ENCODE peak calls at places on chromosomes 13 and 19, in ten cellular contexts. W is substantia nigra; Q is adrenal gland; V is stimulated activated CD8-positive, alpha-beta memory T cell treated with anti-CD3 and anti-CD28 coated beads, Interleukin-7, amount 100 ng/mL, for 1 hour; C is stimulated activated CD4-positive, alpha-beta T cell treated with anti-CD3 and anti-CD28 coated beads, Interleukin-1b, Interleukin-23, amount 100 ng/mL, for 24 hours; S is NAMALWA; U is NCI-H1092; D is MV-4-11; P is right atrium auricular region; Z is NCI-H748 treated with DMSO at 0.1 percent for 48 hours. R is an unnamed sample.

GRCh38 chr13:100131863-100132574 is 43.1 kb downstream of the PCCA start:
- DNase-seq in W (no peak), Q (no peak), V (no peak), C (peak), S (no peak), U (no peak), D (peak), P (no peak), Z (no peak), R (no peak)

GRCh38 chr19:30593358-30593757 is 221.2 kb downstream of the ZNF536 start:
- DNase-seq in W (no peak), Q (no peak), V (no peak), C (no peak), S (no peak), U (no peak), D (peak), P (peak), Z (no peak), R (no peak)

GRCh38 chr19:53294786-53295441 is 27.4 kb upstream of the VN1R4 start:
- DNase-seq in W (no peak), Q (no peak), V (no peak), C (no peak), S (no peak), U (no peak), D (no peak), P (no peak), Z (no peak), R (no peak)

GRCh38 chr19:53960886-53961285 is 1.9 kb upstream of the CACNG8 start:
- DNase-seq in W (no peak), Q (no peak), V (no peak), C (no peak), S (no peak), U (no peak), D (no peak), P (no peak), Z (no peak), R (no peak)

GRCh38 chr13:106493569-106493968 is 41.9 kb downstream of the EFNB2 start:
- DNase-seq in W (peak), Q (no peak), V (no peak), C (no peak), S (no peak), U (no peak), D (peak), P (no peak), Z (no peak), R (no peak)

GRCh38 chr19:30439271-30439750 is 67.1 kb downstream of the ZNF536 start:
- DNase-seq in W (no peak), Q (no peak), V (no peak), C (no peak), S (no peak), U (no peak), D (no peak), P (no peak), Z (no peak), R (no peak)

GRCh38 chr13:65656740-65657329 is 1573.3 kb downstream of the PCDH9 start:
- DNase-seq in W (no peak), Q (no peak), V (no peak), C (no peak), S (peak), U (no peak), D (no peak), P (no peak), Z (peak), R (no peak)

GRCh38 chr19:13132471-13133166 is 14.6 kb downstream of the NACC1 start:
- DNase-seq in W (no peak), Q (no peak), V (no peak), C (no peak), S (no peak), U (no peak), D (peak), P (no peak), Z (no peak), R (no peak)

GRCh38 chr13:96216543-96216942 is 126.6 kb downstream of the HS6ST3 start:
- DNase-seq in W (no peak), Q (no peak), V (no peak), C (no peak), S (no peak), U (no peak), D (no peak), P (no peak), Z (no peak), R (no peak)

GRCh38 chr19:41089955-41090354 is 1.7 kb downstream of the CYP2A13 start:
- DNase-seq in W (no peak), Q (no peak), V (no peak), C (no peak), S (no peak), U (no peak), D (no peak), P (no peak), Z (no peak), R (no peak)

GRCh38 chr13:40221460-40222201 is 444.8 kb downstream of the FOXO1 start:
- DNase-seq in W (no peak), Q (no peak), V (no peak), C (no peak), S (no peak), U (no peak), D (peak), P (no peak), Z (no peak), R (no peak)

GRCh38 chr19:17724655-17725054 is 5.4 kb downstream of the MAP1S start:
- DNase-seq in W (no peak), Q (no peak), V (no peak), C (no peak), S (no peak), U (no peak), D (no peak), P (no peak), Z (no peak), R (no peak)

GRCh38 chr19:46791944-46792343 is 3.5 kb upstream of the SLC1A5 start:
- DNase-seq in W (no peak), Q (no peak), V (no peak), C (no peak), S (no peak), U (no peak), D (peak), P (no peak), Z (no peak), R (no peak)

GRCh38 chr13:45082964-45083363 is 37.3 kb upstream of the GTF2F2 start:
- DNase-seq in W (no peak), Q (no peak), V (no peak), C (no peak), S (no peak), U (no peak), D (no peak), P (no peak), Z (no peak), R (no peak)

GRCh38 chr13:78657699-78658629 is 991 bp downstream of the OBI1 start:
- DNase-seq in W (no peak), Q (no peak), V (no peak), C (no peak), S (peak), U (no peak), D (peak), P (no peak), Z (peak), R (no peak)

GRCh38 chr13:111944171-111944583 is 122.8 kb upstream of the SOX1 start:
- DNase-seq in W (no peak), Q (peak), V (no peak), C (no peak), S (peak), U (no peak), D (no peak), P (peak), Z (no peak), R (no peak)

GRCh38 chr13:87671031-87671823 is at the start of gene SLITRK5:
- DNase-seq in W (peak), Q (peak), V (peak), C (peak), S (peak), U (peak), D (peak), P (peak), Z (peak), R (peak)

GRCh38 chr13:51895906-51896888 is 34.4 kb downstream of the CCDC70 start:
- DNase-seq in W (peak), Q (peak), V (no peak), C (no peak), S (peak), U (no peak), D (peak), P (no peak), Z (peak), R (no peak)

GRCh38 chr13:57527114-57527770 is 104.3 kb upstream of the PCDH17 start:
- DNase-seq in W (no peak), Q (no peak), V (no peak), C (no peak), S (no peak), U (no peak), D (no peak), P (no peak), Z (no peak), R (no peak)

GRCh38 chr19:55529636-55530230 is 7.2 kb downstream of the SBK2 start:
- DNase-seq in W (no peak), Q (no peak), V (no peak), C (no peak), S (no peak), U (no peak), D (no peak), P (no peak), Z (no peak), R (no peak)

GRCh38 chr13:25901460-25902376 is 150.1 kb downstream of the SHISA2 start:
- DNase-seq in W (no peak), Q (no peak), V (no peak), C (no peak), S (no peak), U (no peak), D (peak), P (no peak), Z (peak), R (no peak)

GRCh38 chr19:10000171-10000826 is 10.0 kb downstream of the COL5A3 start:
- DNase-seq in W (peak), Q (peak), V (peak), C (peak), S (peak), U (peak), D (peak), P (peak), Z (no peak), R (peak)

GRCh38 chr13:106522898-106523525 is 12.4 kb downstream of the EFNB2 start:
- DNase-seq in W (no peak), Q (no peak), V (no peak), C (no peak), S (no peak), U (no peak), D (no peak), P (no peak), Z (no peak), R (no peak)

GRCh38 chr19:13083627-13084026 is 19.0 kb downstream of the LYL1 start:
- DNase-seq in W (no peak), Q (no peak), V (no peak), C (no peak), S (no peak), U (no peak), D (no peak), P (no peak), Z (no peak), R (no peak)

GRCh38 chr19:51948979-51949378 is 21.7 kb downstream of the ZNF613 start:
- DNase-seq in W (peak), Q (peak), V (no peak), C (no peak), S (no peak), U (no peak), D (no peak), P (peak), Z (peak), R (no peak)

GRCh38 chr19:49058592-49058991 is 1.0 kb upstream of the CGB7 start:
- DNase-seq in W (no peak), Q (no peak), V (no peak), C (no peak), S (peak), U (no peak), D (no peak), P (no peak), Z (no peak), R (no peak)

GRCh38 chr13:106471957-106472543 is 63.4 kb downstream of the EFNB2 start:
- DNase-seq in W (no peak), Q (peak), V (no peak), C (no peak), S (no peak), U (no peak), D (no peak), P (peak), Z (peak), R (peak)

GRCh38 chr13:105991622-105992254 is 543.7 kb downstream of the EFNB2 start:
- DNase-seq in W (peak), Q (no peak), V (no peak), C (no peak), S (no peak), U (no peak), D (peak), P (no peak), Z (no peak), R (no peak)

GRCh38 chr13:84358601-84359000 is 476.3 kb upstream of the SLITRK1 start:
- DNase-seq in W (no peak), Q (no peak), V (no peak), C (no peak), S (no peak), U (no peak), D (no peak), P (no peak), Z (no peak), R (no peak)

GRCh38 chr13:42001580-42001979 is 40.7 kb upstream of the VWA8 start:
- DNase-seq in W (no peak), Q (no peak), V (no peak), C (no peak), S (no peak), U (no peak), D (no peak), P (peak), Z (no peak), R (peak)

GRCh38 chr13:73521291-73521626 is 462.5 kb downstream of the KLF5 start:
- DNase-seq in W (no peak), Q (no peak), V (no peak), C (no peak), S (peak), U (no peak), D (no peak), P (no peak), Z (no peak), R (no peak)

GRCh38 chr19:4687396-4687795 is 17.3 kb upstream of the MYDGF start:
- DNase-seq in W (no peak), Q (no peak), V (no peak), C (no peak), S (no peak), U (peak), D (no peak), P (no peak), Z (no peak), R (no peak)

GRCh38 chr19:6239401-6239844 is 40.4 kb downstream of the MLLT1 start:
- DNase-seq in W (no peak), Q (no peak), V (no peak), C (no peak), S (no peak), U (no peak), D (no peak), P (no peak), Z (no peak), R (no peak)

GRCh38 chr19:55353803-55354697 is 469 bp downstream of the COX6B2 start:
- DNase-seq in W (no peak), Q (no peak), V (peak), C (peak), S (peak), U (no peak), D (peak), P (no peak), Z (peak), R (peak)

GRCh38 chr13:113390874-113391497 is 27.1 kb upstream of the GRTP1 start:
- DNase-seq in W (no peak), Q (no peak), V (no peak), C (no peak), S (no peak), U (no peak), D (no peak), P (no peak), Z (no peak), R (no peak)